ENCODE peak calls at places on chromosomes 7 and 10, in five cellular contexts. U is pancreas, K is mammary epithelial cell, X is activated B cell treated with CpG ODN at 0.5 μM for 24 hours, C is kidney. P is an unnamed sample.

GRCh38 chr10:60348982-60349381 is 40.7 kb downstream of the ANK3 start:
- DNase-seq in U (no peak), K (no peak), X (no peak), C (no peak), P (no peak)

GRCh38 chr7:931871-932650 is 22.4 kb downstream of the ADAP1 start:
- DNase-seq in U (peak), K (no peak), X (no peak), C (peak), P (no peak)

GRCh38 chr7:55265836-55266235 is 99.3 kb upstream of the LANCL2 start:
- DNase-seq in U (no peak), K (no peak), X (no peak), C (no peak), P (no peak)

GRCh38 chr10:34967411-34967880 is 122.7 kb downstream of the CUL2 start:
- DNase-seq in U (no peak), K (no peak), X (no peak), C (peak), P (no peak)

GRCh38 chr7:129343099-129343700 is 91.0 kb upstream of the STRIP2 start:
- DNase-seq in U (no peak), K (peak), X (no peak), C (no peak), P (no peak)

GRCh38 chr7:17239683-17240521 is 58.5 kb upstream of the AHR start:
- DNase-seq in U (no peak), K (peak), X (no peak), C (no peak), P (no peak)

GRCh38 chr7:44224951-44225565 is 24.3 kb downstream of the YKT6 start:
- DNase-seq in U (peak), K (no peak), X (no peak), C (peak), P (no peak)

GRCh38 chr7:36129048-36129534 is 24.0 kb upstream of the EEPD1 start:
- DNase-seq in U (peak), K (no peak), X (no peak), C (peak), P (no peak)

GRCh38 chr10:129977794-129978193 is 13.7 kb upstream of the EBF3 start:
- DNase-seq in U (no peak), K (no peak), X (no peak), C (no peak), P (no peak)

GRCh38 chr10:111076191-111076681 is 593 bp upstream of the ADRA2A start:
- DNase-seq in U (peak), K (peak), X (peak), C (peak), P (no peak)

GRCh38 chr7:132417037-132417906 is 159.0 kb downstream of the PLXNA4 start:
- DNase-seq in U (no peak), K (no peak), X (no peak), C (no peak), P (no peak)

GRCh38 chr7:64098-64521 is 128.3 kb upstream of the FAM20C start:
- DNase-seq in U (no peak), K (peak), X (no peak), C (peak), P (no peak)

GRCh38 chr7:8436965-8437364 is 3.6 kb downstream of the NXPH1 start:
- DNase-seq in U (peak), K (peak), X (no peak), C (no peak), P (no peak)

GRCh38 chr7:47391726-47392125 is 190.2 kb downstream of the TNS3 start:
- DNase-seq in U (no peak), K (no peak), X (no peak), C (no peak), P (no peak)

GRCh38 chr7:47394216-47394615 is 187.7 kb downstream of the TNS3 start:
- DNase-seq in U (no peak), K (no peak), X (no peak), C (no peak), P (no peak)

GRCh38 chr7:47392241-47392759 is 189.6 kb downstream of the TNS3 start:
- DNase-seq in U (peak), K (no peak), X (no peak), C (peak), P (peak)

GRCh38 chr7:47393406-47393805 is 188.5 kb downstream of the TNS3 start:
- DNase-seq in U (no peak), K (no peak), X (no peak), C (no peak), P (no peak)

DNA sequence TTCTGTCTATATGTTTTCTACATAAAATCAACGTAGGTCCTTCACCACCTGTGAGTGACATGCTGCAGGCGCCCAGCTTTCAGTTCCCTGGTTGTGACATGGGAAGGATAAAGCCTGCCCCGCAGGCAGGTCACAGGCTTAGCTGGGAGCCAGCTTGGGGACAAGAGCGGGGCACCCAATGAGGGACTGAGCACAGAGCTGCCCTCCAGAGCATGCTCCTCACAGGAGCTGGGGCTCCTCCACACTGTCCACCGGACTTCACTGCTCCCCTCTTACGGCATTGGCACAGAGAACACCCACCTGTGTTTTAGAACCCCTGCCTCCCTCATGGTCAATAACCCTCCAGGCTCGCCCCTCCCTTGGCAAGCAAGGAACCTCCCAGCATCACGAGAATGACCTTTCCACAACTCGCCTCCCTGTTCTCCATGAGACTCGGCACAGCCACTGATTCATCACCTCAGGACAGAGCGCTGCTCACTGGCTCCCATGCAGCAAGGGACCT is 187.1 kb downstream of the TNS3 start:
- DNase-seq in U (no peak), K (no peak), X (no peak), C (no peak), P (no peak)
- TF ChIP-seq CTCF in U (no peak), K (no peak), X (no peak), C (no peak), P (no peak)

GRCh38 chr10:114629824-114630430 is 28.1 kb downstream of the ABLIM1 start:
- DNase-seq in U (no peak), K (no peak), X (no peak), C (no peak), P (no peak)

GRCh38 chr10:114631090-114631677 is 26.9 kb downstream of the ABLIM1 start:
- DNase-seq in U (no peak), K (no peak), X (no peak), C (no peak), P (no peak)

GRCh38 chr10:114632869-114633715 is 25.0 kb downstream of the ABLIM1 start:
- DNase-seq in U (no peak), K (peak), X (no peak), C (peak), P (peak)

GRCh38 chr10:114629083-114629823 is 28.8 kb downstream of the ABLIM1 start:
- DNase-seq in U (no peak), K (no peak), X (no peak), C (no peak), P (no peak)

GRCh38 chr10:114631678-114632417 is 26.2 kb downstream of the ABLIM1 start:
- DNase-seq in U (peak), K (no peak), X (peak), C (peak), P (no peak)
- TF ChIP-seq CTCF in U (no peak), K (no peak), X (no peak), C (no peak), P (no peak)

GRCh38 chr10:133357293-133358151 is at the start of gene FUOM:
- DNase-seq in U (peak), K (no peak), X (peak), C (no peak), P (no peak)
- TF ChIP-seq CTCF in U (no peak), K (no peak), X (no peak), C (no peak), P (no peak)

DNA sequence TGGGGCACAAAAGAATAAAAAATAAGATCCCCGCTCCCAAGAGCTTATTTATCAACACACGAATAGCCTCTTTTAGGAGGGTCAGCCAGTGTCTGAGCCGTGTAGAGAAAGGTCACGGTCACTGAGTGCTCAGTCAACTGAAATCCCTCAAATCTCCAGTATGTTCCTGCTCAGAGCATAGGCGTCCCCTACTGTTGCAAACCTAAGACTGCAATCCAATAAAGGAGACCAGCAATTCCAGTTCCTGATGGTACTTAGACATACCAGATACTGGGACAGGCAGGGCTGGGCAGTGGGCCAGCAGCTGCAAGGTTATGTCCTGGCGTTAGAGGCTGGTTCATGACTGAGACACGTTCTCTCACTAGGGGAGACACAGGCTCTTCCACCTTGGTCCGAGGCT is 93.6 kb downstream of the CACNB2 start:
- DNase-seq in U (peak), K (no peak), X (no peak), C (no peak), P (no peak)
- TF ChIP-seq CTCF in U (no peak), K (no peak), X (no peak), C (no peak), P (no peak)

GRCh38 chr10:16425449-16425848 is 11.4 kb upstream of the PTER start:
- DNase-seq in U (no peak), K (no peak), X (no peak), C (no peak), P (no peak)

GRCh38 chr10:16429539-16429938 is 7.3 kb upstream of the PTER start:
- DNase-seq in U (no peak), K (no peak), X (no peak), C (no peak), P (no peak)

GRCh38 chr10:16423599-16423998 is 13.2 kb upstream of the PTER start:
- DNase-seq in U (no peak), K (no peak), X (no peak), C (no peak), P (no peak)
- TF ChIP-seq CTCF in U (no peak), K (no peak), X (no peak), C (no peak), P (no peak)

GRCh38 chr7:4879401-4880081 is 4.0 kb downstream of the RADIL start:
- DNase-seq in U (no peak), K (no peak), X (no peak), C (no peak), P (no peak)

GRCh38 chr7:4882742-4883351 is 669 bp downstream of the RADIL start:
- DNase-seq in U (no peak), K (no peak), X (no peak), C (no peak), P (no peak)

GRCh38 chr7:4880218-4880617 is 3.3 kb downstream of the RADIL start:
- DNase-seq in U (no peak), K (no peak), X (no peak), C (no peak), P (no peak)

GRCh38 chr7:4883352-4884144 is at the start of gene RADIL:
- DNase-seq in U (peak), K (peak), X (peak), C (peak), P (peak)

GRCh38 chr7:4882169-4882741 is 1.3 kb downstream of the RADIL start:
- DNase-seq in U (no peak), K (no peak), X (no peak), C (peak), P (peak)
- TF ChIP-seq CTCF in U (no peak), K (no peak), X (no peak), C (no peak), P (no peak)

DNA sequence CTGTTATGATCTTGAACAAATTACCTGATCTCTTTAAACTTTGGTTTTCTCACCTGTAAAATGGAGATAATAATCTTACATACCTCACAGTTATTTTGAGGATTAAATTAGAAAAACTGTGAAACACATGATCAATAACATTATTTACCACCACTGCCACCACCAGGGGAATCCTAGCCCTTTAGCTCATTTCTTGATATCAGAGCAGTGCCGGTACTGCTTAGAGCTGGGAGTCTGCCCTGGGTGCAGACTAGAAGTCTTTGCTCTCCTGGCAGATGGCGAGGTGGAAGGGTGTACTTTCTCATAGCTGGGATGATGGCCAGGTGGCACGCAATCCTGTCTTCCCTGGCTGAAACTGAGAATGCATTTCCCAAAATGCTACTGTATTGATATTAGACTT is 12.7 kb upstream of the EFCAB10 start:
- DNase-seq in U (no peak), K (no peak), X (no peak), C (no peak), P (no peak)
- TF ChIP-seq CTCF in U (no peak), K (peak), X (no peak), C (no peak), P (no peak)

GRCh38 chr10:91462423-91462822 is 52.3 kb downstream of the HECTD2 start:
- DNase-seq in U (no peak), K (no peak), X (no peak), C (no peak), P (no peak)
- TF ChIP-seq CTCF in U (no peak), K (no peak), X (no peak), C (no peak), P (no peak)

P was measured in omental fat pad.